ENCODE peak calls at places on chromosomes 1 and 21, in four cellular contexts. X is GM23248, O is upper lobe of right lung, Y is gastrocnemius medialis. Z is an unnamed sample.

GRCh38 chr1:196607940-196608339 is 300 bp downstream of the KCNT2 start:
- DNase-seq in X (peak; percentile 23), O (no peak), Y (no peak), Z (no peak)

GRCh38 chr1:89987170-89987819 is 7.6 kb upstream of the ZNF326 start:
- DNase-seq in X (peak; percentile 81), O (no peak), Y (peak; percentile 22), Z (no peak)

GRCh38 chr1:76402128-76402527 is 327.6 kb downstream of the ST6GALNAC3 start:
- DNase-seq in X (no peak), O (no peak), Y (no peak), Z (no peak)

GRCh38 chr1:217139513-217139912 is 416.3 kb upstream of the ESRRG start:
- DNase-seq in X (no peak), O (no peak), Y (no peak), Z (no peak)

GRCh38 chr1:42931911-42932422 is 26.7 kb downstream of the SLC2A1 start:
- DNase-seq in X (no peak), O (peak; percentile 92), Y (no peak), Z (peak; percentile 61)

GRCh38 chr1:77994117-77994516 is 10.6 kb upstream of the DNAJB4 start:
- DNase-seq in X (no peak), O (no peak), Y (no peak), Z (no peak)

GRCh38 chr21:32096411-32096810 is 182.4 kb downstream of the MIS18A start:
- DNase-seq in X (peak; percentile 14), O (no peak), Y (no peak), Z (no peak)

GRCh38 chr1:230105754-230106625 is 39.0 kb downstream of the GALNT2 start:
- DNase-seq in X (peak; percentile 95), O (no peak), Y (no peak), Z (no peak)

GRCh38 chr1:56516539-56517252 is 62.7 kb downstream of the PLPP3 start:
- DNase-seq in X (peak; percentile 82), O (no peak), Y (no peak), Z (no peak)

GRCh38 chr1:181083842-181084605 is 4.5 kb upstream of the IER5 start:
- DNase-seq in X (peak; percentile 58), O (peak; percentile 67), Y (peak; percentile 71), Z (peak; percentile 51)

GRCh38 chr1:98336472-98337118 is 324.9 kb upstream of the SNX7 start:
- DNase-seq in X (no peak), O (no peak), Y (no peak), Z (no peak)

GRCh38 chr1:14424325-14425000 is 174.0 kb upstream of the KAZN start:
- DNase-seq in X (no peak), O (no peak), Y (no peak), Z (no peak)

DNA sequence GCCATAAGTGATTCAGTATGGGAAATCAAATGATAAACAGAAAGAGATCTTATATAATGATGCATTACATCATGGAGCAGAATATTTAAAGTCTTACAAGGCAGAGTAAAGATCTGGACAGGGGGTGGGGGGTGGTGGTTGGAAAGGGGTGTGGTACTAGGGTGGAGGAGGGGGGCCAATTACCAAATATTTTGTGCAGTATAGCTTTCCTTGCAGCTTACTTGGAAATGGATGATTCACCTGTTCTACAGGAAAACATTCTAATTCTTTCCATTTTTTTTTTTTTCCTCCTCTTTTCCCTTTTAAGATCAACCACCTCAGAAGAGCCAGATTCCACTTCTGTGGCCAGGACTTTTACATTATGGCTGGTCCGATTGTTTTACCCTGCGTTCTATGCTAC is 859.3 kb downstream of the USP25 start:
- DNase-seq in X (peak; percentile 35), O (no peak), Y (no peak), Z (no peak)
- H3K4me3 ChIP-seq in X (peak overlapping the region; percentile 80), O (no peak overlapping the region), Y (no peak overlapping the region), Z (no peak overlapping the region)

GRCh38 chr1:157289001-157289400 is 150.8 kb upstream of the ETV3 start:
- DNase-seq in X (peak; percentile 32), O (no peak), Y (no peak), Z (no peak)

GRCh38 chr1:157291083-157291482 is 152.9 kb upstream of the ETV3 start:
- DNase-seq in X (no peak), O (no peak), Y (no peak), Z (no peak)

GRCh38 chr1:157289424-157290105 is 151.4 kb upstream of the ETV3 start:
- DNase-seq in X (no peak), O (no peak), Y (no peak), Z (no peak)

GRCh38 chr1:157292809-157293564 is 154.8 kb upstream of the ETV3 start:
- DNase-seq in X (no peak), O (no peak), Y (no peak), Z (no peak)

DNA sequence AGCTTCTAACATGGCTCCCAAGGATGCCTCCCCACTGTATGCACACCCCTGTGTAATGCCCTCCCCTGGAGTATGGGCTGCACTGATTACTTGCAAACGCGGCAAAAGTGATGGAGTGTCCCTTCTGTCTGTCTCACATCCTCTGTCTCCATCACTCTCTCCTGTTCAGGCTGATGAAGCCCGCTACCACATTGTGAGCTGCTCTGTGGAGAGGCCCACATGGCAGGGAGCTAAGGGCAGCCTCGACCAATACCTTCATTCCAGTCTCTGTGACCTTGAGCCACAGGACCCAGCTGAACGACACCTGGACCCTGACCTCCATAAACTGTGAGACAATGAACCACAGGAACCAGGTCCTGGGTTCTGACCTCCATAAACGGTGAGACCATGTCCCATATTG is 154.1 kb upstream of the ETV3 start:
- DNase-seq in X (no peak), O (no peak), Y (no peak), Z (no peak)
- H3K27ac ChIP-seq in X (no peak overlapping the region), O (no peak overlapping the region), Y (no peak overlapping the region), Z (no peak overlapping the region)

GRCh38 chr1:232650433-232650832 is 20.5 kb upstream of the SIPA1L2 start:
- DNase-seq in X (no peak), O (no peak), Y (no peak), Z (no peak)

GRCh38 chr1:232657426-232657825 is 27.5 kb upstream of the SIPA1L2 start:
- DNase-seq in X (no peak), O (no peak), Y (no peak), Z (no peak)

GRCh38 chr1:232655041-232655745 is 25.3 kb upstream of the SIPA1L2 start:
- DNase-seq in X (no peak), O (no peak), Y (no peak), Z (no peak)

GRCh38 chr1:232655746-232656085 is 25.8 kb upstream of the SIPA1L2 start:
- DNase-seq in X (no peak), O (no peak), Y (no peak), Z (no peak)
- H3K4me1 ChIP-seq in X (no peaks in the 10 kb centered on the region), O (no peaks in the 10 kb centered on the region), Y (no peaks in the 10 kb centered on the region), Z (peaks cover 6% of the 10 kb centered on the region)

GRCh38 chr1:17068789-17069188 is 15.0 kb upstream of the SDHB start:
- DNase-seq in X (no peak), O (no peak), Y (no peak), Z (no peak)

GRCh38 chr1:17071794-17072193 is 18.0 kb upstream of the SDHB start:
- DNase-seq in X (no peak), O (no peak), Y (no peak), Z (no peak)

GRCh38 chr1:17067465-17068245 is 13.8 kb upstream of the SDHB start:
- DNase-seq in X (no peak), O (no peak), Y (no peak), Z (no peak)

GRCh38 chr1:17069452-17070162 is 15.8 kb upstream of the SDHB start:
- DNase-seq in X (no peak), O (no peak), Y (no peak), Z (no peak)

GRCh38 chr1:17070163-17070525 is 16.3 kb upstream of the SDHB start:
- DNase-seq in X (no peak), O (no peak), Y (no peak), Z (no peak)
- H3K4me3 ChIP-seq in X (no peak overlapping the region), O (no peak overlapping the region), Y (no peak overlapping the region), Z (no peak overlapping the region)

GRCh38 chr1:26827663-26828062 is 1.2 kb downstream of the ZDHHC18 start:
- DNase-seq in X (peak; percentile 30), O (no peak), Y (no peak), Z (no peak)
- H3K27ac ChIP-seq in X (no peak overlapping the region), O (peak overlapping the region; percentile 73), Y (peak overlapping the region; percentile 79), Z (no peak overlapping the region)

GRCh38 chr21:26116456-26117011 is 54.0 kb downstream of the APP start:
- DNase-seq in X (peak; percentile 80), O (no peak), Y (no peak), Z (no peak)
- H3K4me1 ChIP-seq in X (peaks cover 40% of the 10 kb centered on the region), O (peaks cover 25% of the 10 kb centered on the region), Y (peaks cover 4% of the 10 kb centered on the region), Z (no peaks in the 10 kb centered on the region)

GRCh38 chr1:41003127-41003639 is 18.3 kb downstream of the SLFNL1 start:
- DNase-seq in X (no peak), O (no peak), Y (no peak), Z (no peak)
- H3K4me3 ChIP-seq in X (no peak overlapping the region), O (no peak overlapping the region), Y (no peak overlapping the region), Z (no peak overlapping the region)